ENCODE peak calls at places on chromosomes 1 and 21, in nine cellular contexts. A is fibroblast of lung, I is keratinocyte, O is GM23338, Y is AG10803, T is fibroblast of mammary gland, N is Peyer's patch, B is kidney epithelial cell, E is bronchial epithelial cell. S is an unnamed sample.

GRCh38 chr1:3375256-3375655 is 79.2 kb upstream of the ARHGEF16 start:
- DNase-seq in A (no peak), I (no peak), O (no peak), Y (no peak), T (no peak), N (no peak), B (no peak), E (no peak), S (no peak)

GRCh38 chr1:56456426-56457101 is 122.8 kb downstream of the PLPP3 start:
- DNase-seq in A (no peak), I (no peak), O (no peak), Y (peak), T (peak), N (no peak), B (peak), E (peak), S (no peak)

GRCh38 chr1:151251656-151252470 is 2.7 kb upstream of the PSMD4 start:
- DNase-seq in A (peak), I (peak), O (peak), Y (peak), T (peak), N (no peak), B (peak), E (peak), S (peak)

GRCh38 chr1:2861143-2861987 is 59.9 kb upstream of the TTC34 start:
- DNase-seq in A (no peak), I (no peak), O (no peak), Y (no peak), T (no peak), N (no peak), B (no peak), E (no peak), S (no peak)

GRCh38 chr21:38042246-38042645 is 126.0 kb upstream of the KCNJ6 start:
- DNase-seq in A (no peak), I (no peak), O (no peak), Y (no peak), T (no peak), N (no peak), B (peak), E (peak), S (no peak)

GRCh38 chr1:65440915-65441314 is 20.4 kb downstream of the LEPR start:
- DNase-seq in A (no peak), I (no peak), O (no peak), Y (peak), T (peak), N (no peak), B (no peak), E (no peak), S (peak)

GRCh38 chr1:167197692-167198091 is 23.0 kb upstream of the POU2F1 start:
- DNase-seq in A (no peak), I (no peak), O (no peak), Y (no peak), T (no peak), N (no peak), B (no peak), E (no peak), S (no peak)

GRCh38 chr1:43427941-43428340 is 25.8 kb downstream of the HYI start:
- DNase-seq in A (no peak), I (no peak), O (no peak), Y (no peak), T (no peak), N (peak), B (no peak), E (no peak), S (no peak)

GRCh38 chr1:47785561-47786271 is 211.5 kb downstream of the TRABD2B start:
- DNase-seq in A (no peak), I (no peak), O (peak), Y (no peak), T (no peak), N (no peak), B (no peak), E (no peak), S (peak)

GRCh38 chr1:55503663-55504305 is 288.6 kb upstream of the USP24 start:
- DNase-seq in A (peak), I (no peak), O (no peak), Y (peak), T (peak), N (no peak), B (no peak), E (no peak), S (peak)

GRCh38 chr1:156394082-156394481 is 25.1 kb downstream of the RHBG start:
- DNase-seq in A (no peak), I (no peak), O (no peak), Y (no peak), T (no peak), N (no peak), B (no peak), E (no peak), S (no peak)

GRCh38 chr1:101174722-101175121 is 62.1 kb upstream of the S1PR1 start:
- DNase-seq in A (peak), I (peak), O (peak), Y (peak), T (peak), N (no peak), B (peak), E (peak), S (peak)

GRCh38 chr1:116463730-116464129 is 90.7 kb downstream of the ATP1A1 start:
- DNase-seq in A (no peak), I (no peak), O (no peak), Y (no peak), T (no peak), N (no peak), B (no peak), E (no peak), S (no peak)

GRCh38 chr1:182641561-182641960 is 37.4 kb upstream of the RGS16 start:
- DNase-seq in A (no peak), I (no peak), O (no peak), Y (no peak), T (no peak), N (no peak), B (no peak), E (no peak), S (no peak)

GRCh38 chr1:201790261-201790660 is 38.7 kb upstream of the IPO9 start:
- DNase-seq in A (peak), I (no peak), O (no peak), Y (peak), T (peak), N (no peak), B (no peak), E (peak), S (peak)

GRCh38 chr1:39450956-39451601 is 40.4 kb upstream of the BMP8A start:
- DNase-seq in A (peak), I (no peak), O (no peak), Y (peak), T (peak), N (no peak), B (no peak), E (peak), S (no peak)

GRCh38 chr1:25341746-25342145 is 3.6 kb downstream of the TMEM50A start:
- DNase-seq in A (no peak), I (no peak), O (no peak), Y (no peak), T (no peak), N (no peak), B (no peak), E (no peak), S (no peak)

GRCh38 chr1:242524571-242525359 is at the start of gene PLD5:
- DNase-seq in A (peak), I (no peak), O (peak), Y (no peak), T (no peak), N (no peak), B (no peak), E (no peak), S (no peak)
- H3K4me3 ChIP-seq in A (peak), I (peak), O (peak), Y (peak), T (peak), N (peak), B (peak), E (peak), S (peak)

GRCh38 chr1:68453060-68453665 is 3.4 kb upstream of the RPE65 start:
- DNase-seq in A (no peak), I (peak), O (no peak), Y (no peak), T (no peak), N (no peak), B (no peak), E (peak), S (peak)

GRCh38 chr1:68456207-68456606 is 6.5 kb upstream of the RPE65 start:
- DNase-seq in A (no peak), I (no peak), O (no peak), Y (no peak), T (no peak), N (no peak), B (no peak), E (no peak), S (no peak)

GRCh38 chr1:68449901-68450300 is at the start of gene RPE65:
- DNase-seq in A (peak), I (no peak), O (no peak), Y (no peak), T (no peak), N (no peak), B (no peak), E (no peak), S (no peak)

GRCh38 chr1:68459091-68459490 is 9.3 kb upstream of the RPE65 start:
- DNase-seq in A (no peak), I (no peak), O (no peak), Y (no peak), T (no peak), N (no peak), B (no peak), E (no peak), S (no peak)

GRCh38 chr1:68454534-68454933 is 4.8 kb upstream of the RPE65 start:
- DNase-seq in A (no peak), I (no peak), O (peak), Y (no peak), T (no peak), N (no peak), B (no peak), E (peak), S (no peak)
- TF ChIP-seq CTCF in A (no peak), I (peak), O (peak), Y (no peak), T (no peak), N (no peak), B (no peak), E (peak), S (no peak)

DNA sequence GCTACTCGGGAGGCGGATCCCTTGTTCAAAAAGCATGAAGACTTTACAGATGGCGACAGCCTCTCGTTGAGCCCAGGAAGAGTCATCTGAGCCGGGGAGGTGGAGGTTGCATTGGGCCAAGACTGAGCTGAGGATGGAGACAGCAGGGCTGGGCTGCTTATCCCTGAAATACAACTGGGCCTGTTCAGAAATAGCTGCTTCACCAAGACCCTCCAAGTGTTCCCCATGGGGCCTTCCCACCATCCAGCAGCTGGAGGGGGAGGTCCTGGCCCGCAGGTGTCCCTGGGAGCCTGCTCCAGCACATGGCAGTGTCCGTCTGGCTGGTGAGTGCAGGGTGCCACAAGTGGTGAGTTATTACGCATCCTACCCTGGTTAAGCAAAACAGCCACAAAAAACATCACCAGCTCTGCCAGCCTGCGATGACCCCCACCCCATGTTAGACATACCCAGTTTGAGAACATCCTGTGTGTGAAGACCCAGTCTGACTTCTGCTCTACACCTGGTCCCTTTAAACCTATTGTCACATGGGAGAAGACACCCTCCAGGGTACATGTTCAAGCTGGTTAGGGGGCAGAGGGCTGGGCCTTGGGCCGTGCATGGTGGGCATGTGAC is 93.1 kb upstream of the TMPRSS2 start:
- DNase-seq in A (no peak), I (no peak), O (no peak), Y (no peak), T (no peak), N (peak), B (no peak), E (no peak), S (no peak)
- H3K4me3 ChIP-seq in A (no peak), I (no peak), O (no peak), Y (no peak), T (no peak), N (no peak), B (no peak), E (no peak), S (no peak)

GRCh38 chr1:93846151-93846928 is 32.7 kb downstream of the DNTTIP2 start:
- DNase-seq in A (peak), I (no peak), O (peak), Y (peak), T (peak), N (peak), B (no peak), E (peak), S (peak)
- TF ChIP-seq CTCF in A (no peak), I (peak), O (no peak), Y (peak), T (no peak), N (peak), B (peak), E (peak), S (peak)

GRCh38 chr1:108814343-108815125 is 42.4 kb downstream of the AKNAD1 start:
- DNase-seq in A (peak), I (no peak), O (no peak), Y (peak), T (peak), N (no peak), B (no peak), E (no peak), S (peak)

GRCh38 chr1:108817811-108818210 is 39.1 kb downstream of the AKNAD1 start:
- DNase-seq in A (no peak), I (no peak), O (peak), Y (no peak), T (no peak), N (no peak), B (no peak), E (no peak), S (no peak)

GRCh38 chr1:108815566-108815965 is 41.3 kb downstream of the AKNAD1 start:
- DNase-seq in A (no peak), I (no peak), O (no peak), Y (peak), T (peak), N (no peak), B (no peak), E (no peak), S (no peak)

GRCh38 chr1:108816049-108816882 is 40.6 kb downstream of the AKNAD1 start:
- DNase-seq in A (peak), I (no peak), O (peak), Y (peak), T (peak), N (no peak), B (peak), E (peak), S (peak)

GRCh38 chr1:108817016-108817415 is 39.9 kb downstream of the AKNAD1 start:
- DNase-seq in A (peak), I (no peak), O (no peak), Y (peak), T (peak), N (no peak), B (no peak), E (no peak), S (peak)
- H3K4me3 ChIP-seq in A (peak), I (peak), O (no peak), Y (peak), T (peak), N (peak), B (no peak), E (no peak), S (peak)

GRCh38 chr1:109918077-109918606 is 7.5 kb downstream of the CSF1 start:
- DNase-seq in A (no peak), I (no peak), O (peak), Y (no peak), T (no peak), N (no peak), B (no peak), E (no peak), S (no peak)
- TF ChIP-seq CTCF in A (no peak), I (peak), O (peak), Y (no peak), T (peak), N (no peak), B (peak), E (peak), S (no peak)

GRCh38 chr1:12594490-12594889 is 23.5 kb downstream of the DHRS3 start:
- DNase-seq in A (no peak), I (no peak), O (no peak), Y (no peak), T (no peak), N (no peak), B (no peak), E (no peak), S (no peak)
- H3K4me3 ChIP-seq in A (no peak), I (no peak), O (peak), Y (no peak), T (no peak), N (no peak), B (peak), E (no peak), S (no peak)

S was measured in foreskin fibroblast.